ENCODE peak calls at places on chromosomes 16 and 17, in four cellular contexts. U, R, D and H are unnamed samples.

GRCh38 chr16:5349661-5350060 is 252.1 kb upstream of the EEF2KMT start:
- DNase-seq in R (no peak), U (no peak), D (peak), H (no peak)

GRCh38 chr16:11205754-11206459 is 50.1 kb downstream of the SOCS1 start:
- DNase-seq in D (no peak), R (peak), U (no peak), H (no peak)

GRCh38 chr16:4915226-4915761 is 21.7 kb downstream of the PPL start:
- DNase-seq in R (peak), U (no peak), D (no peak), H (no peak)

GRCh38 chr16:79104567-79104966 is 496.0 kb downstream of the MAF start:
- DNase-seq in U (no peak), R (no peak), D (no peak), H (no peak)

GRCh38 chr17:3558603-3559269 is 1.1 kb upstream of the TRPV3 start:
- DNase-seq in U (no peak), D (no peak), R (no peak), H (peak)

GRCh38 chr17:80152057-80152831 is 5.3 kb upstream of the EIF4A3 start:
- DNase-seq in U (no peak), D (peak), R (no peak), H (no peak)

GRCh38 chr17:12566281-12567002 is 99.2 kb upstream of the MYOCD start:
- DNase-seq in R (no peak), U (no peak), D (peak), H (no peak)

GRCh38 chr16:49596119-49596518 is 222.5 kb downstream of the C16orf78 start:
- DNase-seq in R (no peak), D (no peak), U (peak), H (no peak)

GRCh38 chr16:30927789-30928378 is 4.5 kb downstream of the FBXL19 start:
- DNase-seq in U (peak), R (peak), D (peak), H (peak)

GRCh38 chr17:27597188-27597580 is 33.8 kb upstream of the LGALS9 start:
- DNase-seq in U (no peak), D (no peak), R (no peak), H (no peak)

GRCh38 chr17:67162771-67163170 is 82.2 kb downstream of the HELZ start:
- DNase-seq in D (no peak), R (no peak), U (no peak), H (no peak)

GRCh38 chr17:69908599-69909368 is 166.2 kb upstream of the KCNJ16 start:
- DNase-seq in U (no peak), R (no peak), D (no peak), H (no peak)

GRCh38 chr17:72362466-72363335 is 241.9 kb downstream of the SOX9 start:
- DNase-seq in U (no peak), D (no peak), R (peak), H (no peak)

GRCh38 chr17:63474174-63474913 is 2.5 kb upstream of the ACE start:
- DNase-seq in U (no peak), D (no peak), R (no peak), H (no peak)

GRCh38 chr16:84004442-84004841 is 36.4 kb downstream of the NECAB2 start:
- DNase-seq in R (no peak), U (no peak), D (no peak), H (no peak)

GRCh38 chr17:42246515-42246914 is 29.7 kb downstream of the STAT5B start:
- DNase-seq in D (no peak), R (peak), U (no peak), H (no peak)

GRCh38 chr16:1713933-1714332 is 7.9 kb downstream of the MAPK8IP3 start:
- DNase-seq in U (no peak), D (peak), R (no peak), H (peak)

GRCh38 chr17:60065136-60065535 is 13.6 kb downstream of the HEATR6 start:
- DNase-seq in U (no peak), D (no peak), R (no peak), H (no peak)

GRCh38 chr16:57802635-57803412 is 533 bp upstream of the KIFC3 start:
- DNase-seq in U (no peak), R (peak), D (peak), H (no peak)

GRCh38 chr16:69412287-69412686 is 12.1 kb upstream of the CYB5B start:
- DNase-seq in U (no peak), D (no peak), R (no peak), H (no peak)

GRCh38 chr17:39607057-39607850 is 466 bp downstream of the NEUROD2 start:
- DNase-seq in R (no peak), D (peak), U (peak), H (no peak)

GRCh38 chr17:48488548-48489106 is 42.2 kb downstream of the HOXB1 start:
- DNase-seq in R (no peak), U (peak), D (no peak), H (no peak)

GRCh38 chr17:6627019-6627418 is 13.5 kb downstream of the KIAA0753 start:
- DNase-seq in R (no peak), D (no peak), U (no peak), H (no peak)

DNA sequence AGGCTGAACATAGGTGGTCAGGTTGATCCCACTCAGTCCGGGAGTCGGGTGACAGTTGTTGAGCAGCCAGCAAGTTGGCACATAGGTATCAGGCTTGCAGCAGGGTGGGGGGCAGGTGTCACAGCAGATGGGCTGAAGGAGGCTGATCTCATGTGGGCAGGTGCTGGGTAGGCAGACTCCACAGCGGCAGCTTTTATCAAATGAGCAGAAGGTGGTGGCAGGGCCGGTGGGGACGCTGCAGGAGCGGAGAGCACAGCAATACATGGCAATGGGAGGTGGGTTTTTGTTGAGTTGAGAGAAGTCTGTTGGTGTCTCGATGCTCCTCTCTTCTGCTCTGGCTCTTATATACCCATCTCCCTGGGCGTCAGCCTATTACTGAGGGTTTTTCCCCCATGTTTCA is at the start of gene KRTAP3-1:
- DNase-seq in R (peak), U (no peak), D (no peak), H (no peak)
- TF ChIP-seq CREM in R (no peak), U (no peak), D (no peak), H (no peak)

DNA sequence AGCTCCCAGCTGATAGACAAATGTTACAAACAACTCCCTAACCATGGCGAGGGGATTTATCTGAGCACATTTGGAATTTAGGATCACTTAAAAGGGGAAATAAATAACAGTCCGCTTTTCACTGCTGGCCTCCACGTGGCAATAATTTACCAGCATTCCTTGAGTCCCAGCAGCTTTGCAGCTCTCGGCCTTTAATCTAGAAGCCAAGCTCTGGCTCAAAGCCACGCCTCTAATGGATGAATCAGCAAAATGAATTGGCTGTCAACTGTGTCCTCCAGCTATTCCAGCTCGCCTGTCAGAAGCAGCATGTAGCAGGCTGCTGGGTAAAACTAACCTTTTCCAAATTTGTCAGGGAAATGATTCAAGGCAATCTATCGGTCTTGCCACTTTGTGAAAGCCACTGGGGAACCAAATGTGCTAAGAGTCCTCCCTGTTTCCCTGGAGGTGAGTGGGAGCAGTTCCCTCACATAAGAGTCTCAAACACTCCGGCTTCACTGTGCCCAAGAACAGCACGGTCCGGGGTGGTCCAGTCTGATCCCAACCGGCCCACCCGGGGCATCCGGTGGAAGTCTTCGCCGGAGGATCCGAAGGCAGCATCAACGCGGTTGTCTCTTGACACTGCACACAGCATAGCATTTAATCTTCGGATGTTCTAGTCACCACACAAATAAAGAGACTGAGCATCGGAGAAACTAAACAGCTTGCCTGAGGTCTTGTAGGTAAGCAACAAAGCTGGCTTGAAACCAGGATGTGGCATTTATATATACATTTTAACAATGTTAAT is 143.3 kb downstream of the PARN start:
- DNase-seq in D (no peak), R (peak), U (peak), H (no peak)
- TF ChIP-seq CREM in D (no peak), R (no peak), U (no peak), H (no peak)

DNA sequence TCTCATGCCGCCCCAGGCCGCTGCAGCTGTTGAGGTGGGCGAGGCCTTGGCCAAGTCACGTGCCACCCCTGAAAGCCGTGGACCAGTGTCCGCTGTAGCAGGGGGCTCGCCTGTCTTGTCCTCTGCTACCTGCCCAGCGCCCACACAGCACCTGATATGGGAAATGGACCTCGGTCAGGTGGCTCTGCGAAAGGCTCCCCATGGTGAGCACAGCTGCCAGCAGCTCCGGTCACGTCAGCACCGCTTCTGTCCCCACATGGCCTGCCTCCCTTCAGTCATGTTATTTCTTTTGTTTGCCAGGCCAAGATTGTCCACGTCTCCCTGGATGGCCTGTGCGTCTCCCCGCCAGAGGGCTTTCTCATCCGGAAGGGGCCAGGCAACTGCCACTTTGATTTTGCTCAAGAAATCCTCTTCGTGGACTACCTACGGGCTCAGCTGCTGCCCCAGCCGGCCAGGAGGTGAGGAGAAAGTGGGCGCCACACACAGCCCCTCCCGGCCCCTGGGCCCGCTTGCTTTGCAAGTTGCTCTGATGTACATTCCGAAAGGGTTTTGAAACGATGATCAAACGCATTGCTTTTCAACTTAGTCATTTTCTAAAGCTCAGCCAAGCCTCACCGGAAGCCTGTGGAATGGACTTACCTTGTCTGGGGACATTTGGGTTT is 219.7 kb downstream of the KATNIP start:
- DNase-seq in R (no peak), D (no peak), U (no peak), H (no peak)
- TF ChIP-seq CREM in R (no peak), D (no peak), U (no peak), H (no peak)

DNA sequence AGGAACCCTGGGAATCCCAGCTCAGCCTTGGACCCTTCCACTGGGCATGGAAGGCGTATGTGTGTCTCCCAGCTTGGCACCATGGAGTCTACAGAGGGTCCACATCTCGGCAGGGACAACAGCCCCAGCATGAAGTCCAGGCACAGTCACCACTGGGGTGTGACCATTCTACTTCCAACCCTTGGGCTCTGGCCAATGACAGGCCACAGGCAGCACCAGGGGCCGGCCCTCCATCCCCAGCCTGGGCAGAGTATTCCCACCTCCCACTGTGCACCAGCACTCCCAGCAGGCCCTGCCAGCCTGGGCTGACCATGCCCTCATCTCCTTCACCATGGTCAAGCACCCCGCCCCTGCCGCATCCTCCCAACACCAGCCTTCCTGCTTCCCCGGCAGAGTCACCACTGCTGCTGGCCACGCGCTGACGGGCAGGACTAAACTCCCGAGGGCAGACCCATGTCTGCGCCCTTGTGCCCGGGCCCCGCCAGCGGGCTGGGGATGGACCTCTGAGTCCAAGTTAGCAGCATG is 9.5 kb upstream of the PPP1R27 start:
- DNase-seq in U (no peak), R (no peak), D (no peak), H (no peak)
- TF ChIP-seq CREM in U (no peak), R (no peak), D (no peak), H (no peak)

GRCh38 chr17:73706858-73707257 is 62.6 kb upstream of the SDK2 start:
- DNase-seq in D (no peak), U (no peak), R (no peak), H (no peak)
- TF ChIP-seq CREM in D (no peak), U (no peak), R (no peak), H (no peak)

DNA sequence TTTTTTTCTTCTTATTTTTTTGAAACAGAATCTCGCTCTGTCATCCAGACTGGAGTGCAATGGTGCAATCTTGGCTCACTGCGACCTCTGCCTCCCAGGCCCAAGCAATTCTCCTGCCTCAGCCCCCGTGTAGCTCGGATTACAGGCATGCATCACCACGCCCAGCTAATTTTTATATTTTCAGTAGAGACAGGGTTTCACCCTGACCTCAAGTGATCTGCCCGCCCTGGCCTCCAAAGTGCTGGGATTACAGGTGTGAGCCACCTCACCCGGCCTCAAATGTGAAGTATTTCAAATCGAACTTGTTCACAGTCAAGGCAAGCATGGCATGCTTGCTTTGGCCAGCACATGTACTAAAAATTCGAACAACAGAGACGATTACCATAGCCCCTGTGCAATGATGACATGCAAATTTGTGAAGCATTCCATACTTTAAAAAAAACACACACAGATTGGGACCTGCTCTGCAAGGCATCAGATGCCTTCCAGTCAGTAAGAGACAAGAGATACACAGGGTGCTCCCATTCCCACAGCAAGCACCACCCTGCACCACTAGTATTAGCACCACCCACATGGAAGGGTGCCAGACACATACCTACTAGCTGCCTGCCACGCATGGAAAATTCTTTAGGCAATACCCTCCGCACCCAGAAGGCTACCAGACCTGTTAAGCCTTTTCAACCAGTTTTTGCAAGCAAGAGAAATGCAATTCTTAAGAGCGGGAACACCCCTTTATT is 47.2 kb downstream of the ANKRD11 start:
- DNase-seq in D (no peak), U (no peak), R (peak), H (no peak)
- TF ChIP-seq CREM in D (no peak), U (no peak), R (no peak), H (no peak)

GRCh38 chr17:8124350-8125195 is 667 bp upstream of the HES7 start:
- DNase-seq in U (no peak), D (no peak), R (no peak), H (no peak)

GRCh38 chr17:8123695-8124349 is at the start of gene HES7:
- DNase-seq in U (no peak), R (no peak), D (peak), H (no peak)

GRCh38 chr17:8122391-8122922 is 1.4 kb downstream of the HES7 start:
- DNase-seq in U (no peak), D (peak), R (no peak), H (no peak)

GRCh38 chr17:8121531-8122390 is 2.1 kb downstream of the HES7 start:
- DNase-seq in U (peak), R (no peak), D (peak), H (no peak)

GRCh38 chr17:8122923-8123694 is 797 bp downstream of the HES7 start:
- DNase-seq in R (no peak), U (no peak), D (peak), H (no peak)
- TF ChIP-seq CREM in R (no peak), U (no peak), D (no peak), H (no peak)

DNA sequence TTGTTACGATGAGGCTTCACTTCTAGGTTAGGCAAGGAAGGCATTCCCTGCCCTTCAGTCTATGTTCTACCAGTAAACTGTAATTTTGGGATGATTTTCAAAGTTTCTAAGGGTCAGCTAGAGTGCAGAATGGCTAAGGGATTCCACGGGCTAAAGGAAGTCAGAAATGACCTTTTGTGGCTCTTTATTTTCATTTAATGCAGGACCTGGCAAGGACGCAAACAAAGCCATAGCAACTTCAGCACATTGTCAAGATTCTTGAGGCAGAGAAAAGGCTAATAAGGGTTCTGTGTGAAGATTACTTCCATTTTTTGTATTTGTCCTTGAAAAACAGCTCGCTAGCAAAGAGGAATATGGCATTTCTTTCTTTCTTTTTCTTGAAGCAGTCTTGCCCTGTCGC is 76.6 kb downstream of the STX8 start:
- DNase-seq in R (no peak), U (no peak), D (no peak), H (no peak)
- TF ChIP-seq CREM in R (no peak), U (no peak), D (no peak), H (no peak)

GRCh38 chr17:28867276-28867675 is 12.5 kb downstream of the ERAL1 start:
- DNase-seq in D (no peak), R (no peak), U (no peak), H (no peak)

GRCh38 chr17:28865946-28866752 is 11.3 kb downstream of the ERAL1 start:
- DNase-seq in D (no peak), U (no peak), R (no peak), H (no peak)

GRCh38 chr17:28861393-28862203 is 6.8 kb downstream of the ERAL1 start:
- DNase-seq in D (peak), U (peak), R (no peak), H (no peak)

GRCh38 chr17:28862497-28862896 is 7.7 kb downstream of the ERAL1 start:
- DNase-seq in R (no peak), U (no peak), D (no peak), H (no peak)

GRCh38 chr17:28864991-28865849 is 10.4 kb downstream of the ERAL1 start:
- DNase-seq in D (no peak), R (peak), U (peak), H (no peak)
- TF ChIP-seq CREM in D (no peak), R (no peak), U (peak), H (no peak)

GRCh38 chr16:89273741-89274472 is 56.4 kb downstream of the ZNF778 start:
- DNase-seq in D (no peak), R (no peak), U (no peak), H (no peak)

GRCh38 chr16:89275284-89275584 is 57.7 kb downstream of the ZNF778 start:
- DNase-seq in D (no peak), R (no peak), U (no peak), H (no peak)

GRCh38 chr16:89275837-89276720 is 58.6 kb downstream of the ZNF778 start:
- DNase-seq in D (no peak), R (no peak), U (no peak), H (no peak)

GRCh38 chr16:89272631-89273030 is 55.1 kb downstream of the ZNF778 start:
- DNase-seq in D (no peak), U (no peak), R (no peak), H (no peak)

GRCh38 chr16:89274561-89275283 is 57.2 kb downstream of the ZNF778 start:
- DNase-seq in U (no peak), D (no peak), R (no peak), H (no peak)
- TF ChIP-seq CREM in U (no peak), D (no peak), R (no peak), H (no peak)